ENCODE peak calls at places on chromosomes 1 and 21, in eight cellular contexts. Y, R, C, O, Q, F, E and D are unnamed samples.
A peak's percentile ranks its signal among the peaks of the same experiment; 100 is the strongest.

GRCh38 chr1:43577647-43578542 is 47.2 kb downstream of the PTPRF start:
- DNase-seq in Y (no peak), R (no peak), C (no peak), O (no peak), Q (no peak), F (no peak), E (no peak), D (peak; percentile 39)

GRCh38 chr1:156435551-156436318 is 64.8 kb downstream of the MEF2D start:
- DNase-seq in Y (peak; percentile 38), R (no peak), C (peak; percentile 45), O (no peak), Q (no peak), F (no peak), E (no peak), D (peak; percentile 54)

GRCh38 chr1:210332719-210333398 is 4.2 kb downstream of the HHAT start:
- DNase-seq in Y (no peak), R (no peak), C (peak; percentile 41), O (peak; percentile 9), Q (no peak), F (no peak), E (no peak), D (no peak)

GRCh38 chr1:207058252-207058651 is 5.2 kb downstream of the PFKFB2 start:
- DNase-seq in Y (no peak), R (no peak), C (no peak), O (no peak), Q (no peak), F (no peak), E (no peak), D (no peak)

GRCh38 chr1:236206548-236206947 is 64.2 kb downstream of the GPR137B start:
- DNase-seq in Y (peak; percentile 39), R (no peak), C (no peak), O (no peak), Q (no peak), F (peak; percentile 6), E (no peak), D (peak; percentile 70)

GRCh38 chr1:1422465-1423244 is 1.6 kb upstream of the ANKRD65 start:
- DNase-seq in Y (no peak), R (no peak), C (peak; percentile 15), O (no peak), Q (no peak), F (no peak), E (no peak), D (no peak)

GRCh38 chr21:24729568-24729967 is 877.7 kb downstream of the MRPL39 start:
- DNase-seq in Y (no peak), R (no peak), C (no peak), O (peak; percentile 3), Q (no peak), F (no peak), E (no peak), D (no peak)

GRCh38 chr1:2861988-2862430 is 60.5 kb upstream of the TTC34 start:
- DNase-seq in Y (no peak), R (no peak), C (no peak), O (no peak), Q (no peak), F (no peak), E (no peak), D (no peak)

GRCh38 chr1:16418823-16419425 is 18.3 kb downstream of the SPATA21 start:
- DNase-seq in Y (no peak), R (no peak), C (no peak), O (peak; percentile 40), Q (peak; percentile 20), F (no peak), E (peak; percentile 55), D (no peak)

GRCh38 chr1:165862448-165862847 is 35.0 kb downstream of the UCK2 start:
- DNase-seq in Y (no peak), R (no peak), C (no peak), O (no peak), Q (no peak), F (peak; percentile 31), E (no peak), D (no peak)

GRCh38 chr1:112436384-112437156 is 40.6 kb downstream of the CTTNBP2NL start:
- DNase-seq in Y (no peak), R (no peak), C (no peak), O (no peak), Q (no peak), F (no peak), E (no peak), D (no peak)

GRCh38 chr1:48106049-48106448 is 108.9 kb upstream of the TRABD2B start:
- DNase-seq in Y (no peak), R (no peak), C (no peak), O (no peak), Q (no peak), F (no peak), E (no peak), D (no peak)

GRCh38 chr1:153359241-153359640 is 1.6 kb downstream of the S100A9 start:
- DNase-seq in Y (no peak), R (no peak), C (no peak), O (no peak), Q (no peak), F (no peak), E (no peak), D (no peak)

GRCh38 chr1:116404699-116405098 is 31.7 kb downstream of the ATP1A1 start:
- DNase-seq in Y (no peak), R (no peak), C (no peak), O (no peak), Q (no peak), F (no peak), E (no peak), D (no peak)

GRCh38 chr1:173206816-173207595 is at the start of gene TNFSF4:
- DNase-seq in Y (no peak), R (no peak), C (no peak), O (peak; percentile 64), Q (peak; percentile 42), F (peak; percentile 71), E (peak; percentile 53), D (no peak)

GRCh38 chr1:116540088-116540487 is 30.7 kb downstream of the CD58 start:
- DNase-seq in Y (no peak), R (no peak), C (peak; percentile 56), O (no peak), Q (no peak), F (no peak), E (peak; percentile 7), D (no peak)

GRCh38 chr1:239711768-239712167 is 325.4 kb downstream of the CHRM3 start:
- DNase-seq in Y (no peak), R (no peak), C (no peak), O (no peak), Q (no peak), F (no peak), E (no peak), D (no peak)

GRCh38 chr1:151106891-151107290 is 36.3 kb downstream of the GABPB2 start:
- DNase-seq in Y (no peak), R (no peak), C (no peak), O (peak; percentile 57), Q (no peak), F (no peak), E (peak; percentile 73), D (peak; percentile 9)

GRCh38 chr1:203362561-203363055 is 11.7 kb upstream of the FMOD start:
- DNase-seq in Y (no peak), R (no peak), C (no peak), O (no peak), Q (peak; percentile 18), F (no peak), E (no peak), D (no peak)

GRCh38 chr1:19396280-19396679 is 84.2 kb downstream of the SLC66A1 start:
- DNase-seq in Y (no peak), R (no peak), C (no peak), O (no peak), Q (no peak), F (no peak), E (no peak), D (no peak)

GRCh38 chr1:209106237-209106741 is 477.2 kb upstream of the CAMK1G start:
- DNase-seq in Y (no peak), R (no peak), C (no peak), O (peak; percentile 2), Q (peak; percentile 51), F (peak; percentile 76), E (no peak), D (peak; percentile 69)

GRCh38 chr1:168121314-168122029 is 15.3 kb downstream of the GPR161 start:
- DNase-seq in Y (no peak), R (no peak), C (no peak), O (peak; percentile 84), Q (peak; percentile 92), F (peak; percentile 80), E (peak; percentile 60), D (no peak)

GRCh38 chr1:117685936-117686806 is 80.3 kb downstream of the TENT5C start:
- DNase-seq in Y (no peak), R (no peak), C (no peak), O (no peak), Q (no peak), F (peak; percentile 64), E (no peak), D (no peak)

GRCh38 chr21:27132270-27132669 is 165.4 kb upstream of the ADAMTS5 start:
- DNase-seq in Y (peak; percentile 15), R (no peak), C (no peak), O (peak; percentile 61), Q (peak; percentile 85), F (peak; percentile 67), E (no peak), D (peak; percentile 48)